ENCODE peak calls at places on chromosome 13, in five cellular contexts. J is nephron progenitor cell, L is cardiac fibroblast, H is A549, D is testis. V is an unnamed sample.

GRCh38 chr13:71254384-71254783 is 612.6 kb downstream of the DACH1 start:
- DNase-seq in L (no peak), D (no peak), H (no peak), J (no peak), V (no peak)

GRCh38 chr13:40993987-40994386 is 25.1 kb downstream of the ELF1 start:
- DNase-seq in H (no peak), L (no peak), D (no peak), J (no peak), V (no peak)

GRCh38 chr13:45040626-45041025 is 51.3 kb downstream of the GPALPP1 start:
- DNase-seq in J (no peak), D (no peak), L (peak; percentile 54), H (no peak), V (no peak)

GRCh38 chr13:70623260-70623659 is 515.0 kb upstream of the KLHL1 start:
- DNase-seq in D (no peak), H (no peak), L (peak; percentile 31), J (no peak), V (no peak)

GRCh38 chr13:95185851-95186250 is 115.4 kb downstream of the ABCC4 start:
- DNase-seq in D (no peak), L (no peak), H (no peak), J (no peak), V (no peak)

GRCh38 chr13:45500492-45501174 is 35.9 kb downstream of the COG3 start:
- DNase-seq in J (no peak), D (no peak), L (peak; percentile 95), H (no peak), V (peak; percentile 87)

GRCh38 chr13:112061367-112062046 is 5.4 kb upstream of the SOX1 start:
- DNase-seq in L (no peak), D (no peak), J (peak; percentile 31), H (no peak), V (no peak)

GRCh38 chr13:81582381-81582780 is 1241.5 kb upstream of the SPRY2 start:
- DNase-seq in D (no peak), L (no peak), H (no peak), J (no peak), V (no peak)

GRCh38 chr13:28489536-28489935 is 5.4 kb downstream of the FLT1 start:
- DNase-seq in D (no peak), H (no peak), J (no peak), L (peak; percentile 20), V (peak; percentile 76)

GRCh38 chr13:91576590-91576989 is 178.2 kb downstream of the GPC5 start:
- DNase-seq in D (no peak), L (no peak), J (peak; percentile 4), H (no peak), V (no peak)

GRCh38 chr13:83153833-83154232 is 728.4 kb downstream of the SLITRK1 start:
- DNase-seq in H (no peak), L (no peak), D (no peak), J (no peak), V (no peak)

GRCh38 chr13:74133657-74134201 is 475 bp downstream of the KLF12 start:
- DNase-seq in H (peak; percentile 17), D (peak; percentile 90), L (peak; percentile 92), J (peak; percentile 82), V (peak; percentile 95)

GRCh38 chr13:30216111-30216510 is 91.2 kb downstream of the KATNAL1 start:
- DNase-seq in H (no peak), D (no peak), L (no peak), J (no peak), V (no peak)

GRCh38 chr13:105920375-105920774 is 615.1 kb downstream of the EFNB2 start:
- DNase-seq in D (no peak), L (peak; percentile 83), H (no peak), J (no peak), V (peak; percentile 87)

GRCh38 chr13:26502826-26503225 is 54.7 kb upstream of the WASF3 start:
- DNase-seq in J (no peak), D (peak; percentile 24), H (no peak), L (peak; percentile 95), V (peak; percentile 43)

GRCh38 chr13:102902789-102903347 is 57.0 kb downstream of the ERCC5 start:
- DNase-seq in H (no peak), L (no peak), D (no peak), J (no peak), V (no peak)

GRCh38 chr13:53201454-53202225 is 173.0 kb downstream of the OLFM4 start:
- DNase-seq in D (peak; percentile 51), H (no peak), J (peak; percentile 45), L (no peak), V (no peak)

GRCh38 chr13:73913043-73913740 is 221.0 kb downstream of the KLF12 start:
- DNase-seq in H (no peak), D (no peak), L (peak; percentile 77), J (no peak), V (peak; percentile 46)

GRCh38 chr13:97353927-97354326 is 80.0 kb upstream of the RAP2A start:
- DNase-seq in L (peak; percentile 25), H (no peak), J (no peak), D (no peak), V (peak; percentile 39)

GRCh38 chr13:59774511-59774911 is 389.2 kb downstream of the DIAPH3 start:
- DNase-seq in L (peak; percentile 66), D (no peak), J (peak; percentile 25), H (no peak), V (peak; percentile 84)

GRCh38 chr13:23868521-23868920 is 20.7 kb downstream of the MIPEP start:
- DNase-seq in D (no peak), J (no peak), H (no peak), L (peak; percentile 93), V (peak; percentile 38)

GRCh38 chr13:46170687-46171086 is 11.3 kb downstream of the LCP1 start:
- DNase-seq in L (peak; percentile 44), J (no peak), D (no peak), H (no peak), V (no peak)

GRCh38 chr13:32073180-32073864 is 41.7 kb downstream of the FRY start:
- DNase-seq in L (no peak), D (no peak), H (no peak), J (no peak), V (no peak)

GRCh38 chr13:32068255-32068654 is 36.7 kb downstream of the FRY start:
- DNase-seq in D (no peak), H (no peak), J (no peak), L (no peak), V (no peak)

GRCh38 chr13:32063622-32064233 is 32.2 kb downstream of the FRY start:
- DNase-seq in D (no peak), H (no peak), L (no peak), J (no peak), V (no peak)

GRCh38 chr13:32067149-32067961 is 35.8 kb downstream of the FRY start:
- DNase-seq in L (no peak), D (no peak), J (no peak), H (no peak), V (no peak)
- TF ChIP-seq CTCF in L (no peak), D (no peak), J (no peak), H (no peak), V (no peak)

GRCh38 chr13:98990701-98991100 is 12.8 kb upstream of the DOCK9 start:
- DNase-seq in D (no peak), J (no peak), H (no peak), L (no peak), V (no peak)
- TF ChIP-seq CTCF in D (no peak), J (no peak), H (no peak), L (no peak), V (no peak)

GRCh38 chr13:99582511-99582910 is 81.2 kb downstream of the TM9SF2 start:
- DNase-seq in L (no peak), H (no peak), D (no peak), J (no peak), V (no peak)

GRCh38 chr13:99580500-99581268 is 79.4 kb downstream of the TM9SF2 start:
- DNase-seq in H (no peak), J (no peak), D (no peak), L (no peak), V (no peak)

GRCh38 chr13:99575376-99575775 is 74.1 kb downstream of the TM9SF2 start:
- DNase-seq in L (no peak), D (no peak), J (no peak), H (no peak), V (no peak)

GRCh38 chr13:99572921-99573320 is 71.6 kb downstream of the TM9SF2 start:
- DNase-seq in L (no peak), D (no peak), J (no peak), H (no peak), V (peak; percentile 8)

DNA sequence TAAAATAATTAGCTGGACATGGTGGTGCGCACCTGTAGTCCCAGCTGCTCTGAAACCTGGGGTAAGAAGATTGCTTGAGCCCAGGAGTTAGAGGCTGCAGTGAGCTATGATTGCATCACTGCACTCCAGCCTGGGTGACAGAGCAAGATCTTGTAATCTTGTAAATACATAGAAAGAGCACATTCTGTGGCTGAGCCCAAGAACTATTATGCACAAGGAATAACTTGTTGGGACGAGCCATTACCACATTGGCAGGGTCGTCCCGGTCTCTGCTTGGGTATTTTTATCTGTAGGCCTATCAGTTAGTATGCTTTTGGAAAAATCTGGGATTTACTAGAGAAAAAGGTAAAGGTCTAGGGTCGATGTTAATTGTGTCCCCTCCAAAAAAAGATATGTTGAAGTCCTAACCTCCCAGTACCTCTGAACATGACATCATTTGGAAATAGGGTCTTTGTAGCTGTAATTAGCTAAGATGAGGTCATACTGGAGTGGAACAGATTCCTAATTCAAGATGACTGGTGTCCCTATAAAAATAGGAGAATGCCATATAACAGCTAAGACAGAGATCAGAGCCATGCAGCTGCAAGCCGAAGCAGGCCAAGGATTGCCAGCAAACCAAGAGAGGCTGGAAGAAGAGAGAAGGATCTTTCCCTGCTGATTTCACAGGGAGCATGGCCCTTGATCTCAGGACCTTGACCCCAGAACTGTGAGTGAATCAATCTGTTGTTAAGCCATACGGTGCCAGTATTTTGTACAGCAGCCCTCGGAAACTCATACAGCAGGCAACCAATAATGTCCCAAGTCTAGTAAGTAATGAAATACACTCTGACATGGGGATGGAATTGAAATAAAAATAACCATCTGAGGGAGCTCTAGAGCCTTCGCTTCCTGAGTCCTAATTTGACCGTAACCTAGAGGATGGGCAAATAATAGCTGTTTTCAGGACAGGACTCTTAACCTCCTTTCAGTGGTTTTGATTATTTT is 77.0 kb downstream of the TM9SF2 start:
- DNase-seq in H (no peak), J (no peak), L (peak; percentile 45), D (no peak), V (peak; percentile 24)
- TF ChIP-seq CTCF in H (no peak), J (no peak), L (peak; percentile 33), D (peak; percentile 26), V (no peak)

GRCh38 chr13:22198656-22199217 is 527.9 kb downstream of the FGF9 start:
- DNase-seq in H (no peak), J (no peak), L (no peak), D (no peak), V (no peak)
- TF ChIP-seq CTCF in H (no peak), J (no peak), L (no peak), D (no peak), V (no peak)

GRCh38 chr13:62320129-62320724 is 904.6 kb upstream of the PCDH20 start:
- DNase-seq in J (no peak), H (peak; percentile 1), L (peak; percentile 58), D (no peak), V (peak; percentile 20)
- TF ChIP-seq CTCF in J (peak; percentile 69), H (peak; percentile 56), L (peak; percentile 32), D (peak; percentile 40), V (peak; percentile 16)

V was measured in foreskin fibroblast.